ENCODE peak calls at places on chromosomes 13 and 19, in five cellular contexts. Z is foreskin fibroblast, C is PC-3, M is RKO, A is T-cell. S is an unnamed sample.

GRCh38 chr13:32086791-32087441 is 55.3 kb downstream of the FRY start:
- DNase-seq in Z (no peak), C (no peak), M (no peak), A (no peak), S (no peak)

GRCh38 chr13:73672492-73672891 is 461.7 kb downstream of the KLF12 start:
- DNase-seq in Z (no peak), C (peak), M (no peak), A (no peak), S (no peak)

GRCh38 chr19:52428937-52429336 is at the start of gene ZNF534:
- DNase-seq in Z (no peak), C (no peak), M (no peak), A (no peak), S (no peak)

GRCh38 chr19:3129112-3129511 is 6.7 kb upstream of the GNA15 start:
- DNase-seq in Z (peak), C (peak), M (peak), A (no peak), S (no peak)

GRCh38 chr13:97425570-97425969 is 8.4 kb upstream of the RAP2A start:
- DNase-seq in Z (no peak), C (no peak), M (no peak), A (no peak), S (no peak)

GRCh38 chr19:41967056-41967783 is 8.1 kb upstream of the RABAC1 start:
- DNase-seq in Z (no peak), C (no peak), M (no peak), A (no peak), S (no peak)

GRCh38 chr19:50252111-50252886 is 48.9 kb downstream of the MYH14 start:
- DNase-seq in Z (peak), C (peak), M (peak), A (peak), S (no peak)

GRCh38 chr19:1119475-1120217 is 15.9 kb downstream of the GPX4 start:
- DNase-seq in Z (no peak), C (no peak), M (no peak), A (no peak), S (no peak)

GRCh38 chr19:3607398-3608078 is 863 bp upstream of the TBXA2R start:
- DNase-seq in Z (no peak), C (peak), M (no peak), A (no peak), S (no peak)

GRCh38 chr19:3372413-3372812 is 6.0 kb downstream of the NFIC start:
- DNase-seq in Z (no peak), C (no peak), M (no peak), A (no peak), S (no peak)

GRCh38 chr19:57887195-57887941 is 1.5 kb downstream of the ZNF814 start:
- DNase-seq in Z (no peak), C (no peak), M (no peak), A (no peak), S (no peak)

GRCh38 chr19:3606690-3607289 is at the start of gene TBXA2R:
- DNase-seq in Z (peak), C (peak), M (peak), A (peak), S (no peak)

GRCh38 chr13:109655206-109655600 is 131.2 kb downstream of the IRS2 start:
- DNase-seq in Z (peak), C (no peak), M (no peak), A (no peak), S (no peak)

GRCh38 chr13:40420160-40420740 is 246.2 kb downstream of the FOXO1 start:
- DNase-seq in Z (no peak), C (no peak), M (no peak), A (no peak), S (no peak)

GRCh38 chr13:78910147-78910546 is 251.2 kb upstream of the OBI1 start:
- DNase-seq in Z (no peak), C (no peak), M (no peak), A (no peak), S (no peak)

GRCh38 chr13:25384747-25385270 is 13.0 kb downstream of the ATP8A2 start:
- DNase-seq in Z (no peak), C (no peak), M (no peak), A (no peak), S (no peak)

GRCh38 chr19:55319786-55320185 is 5.4 kb downstream of the TMEM150B start:
- DNase-seq in Z (no peak), C (no peak), M (no peak), A (no peak), S (no peak)

GRCh38 chr19:55419624-55420236 is 12.1 kb upstream of the UBE2S start:
- DNase-seq in Z (no peak), C (no peak), M (no peak), A (no peak), S (no peak)

GRCh38 chr13:40801255-40802217 is 12.1 kb downstream of the SLC25A15 start:
- DNase-seq in Z (no peak), C (no peak), M (no peak), A (no peak), S (no peak)

GRCh38 chr13:28100149-28101121 is at the start of gene FLT3:
- DNase-seq in Z (peak), C (peak), M (no peak), A (peak), S (peak)

S was measured in activated gamma-delta T cell.